ENCODE peak calls at places on chromosome 6, in seven cellular contexts. I, T, R, V, D, U and P are unnamed samples.

GRCh38 chr6:92159046-92159445 is 1260.3 kb downstream of the EPHA7 start:
- DNase-seq in I (no peak), T (no peak), R (no peak), V (no peak), D (no peak), U (no peak), P (no peak)

GRCh38 chr6:71134929-71135642 is 153.5 kb upstream of the OGFRL1 start:
- DNase-seq in I (no peak), T (no peak), R (no peak), V (no peak), D (no peak), U (no peak), P (no peak)

GRCh38 chr6:33375143-33375649 is 16.4 kb upstream of the KIFC1 start:
- DNase-seq in I (peak), T (no peak), R (no peak), V (no peak), D (no peak), U (no peak), P (no peak)

GRCh38 chr6:44078795-44079671 is 48.2 kb downstream of the MRPL14 start:
- DNase-seq in I (peak), T (peak), R (peak), V (no peak), D (peak), U (peak), P (no peak)

GRCh38 chr6:151869345-151869744 is 61.9 kb downstream of the ESR1 start:
- DNase-seq in I (no peak), T (no peak), R (no peak), V (no peak), D (no peak), U (no peak), P (no peak)

GRCh38 chr6:91708534-91708933 is 1121.7 kb upstream of the MAP3K7 start:
- DNase-seq in I (no peak), T (no peak), R (no peak), V (no peak), D (no peak), U (no peak), P (no peak)

GRCh38 chr6:129621252-129621651 is 88.7 kb downstream of the ARHGAP18 start:
- DNase-seq in I (no peak), T (peak), R (peak), V (no peak), D (peak), U (peak), P (no peak)

GRCh38 chr6:125229080-125229479 is 72.7 kb downstream of the HDDC2 start:
- DNase-seq in I (no peak), T (no peak), R (no peak), V (no peak), D (no peak), U (no peak), P (no peak)

GRCh38 chr6:113903666-113904330 is 46.7 kb downstream of the MARCKS start:
- DNase-seq in I (peak), T (no peak), R (peak), V (no peak), D (no peak), U (no peak), P (no peak)

GRCh38 chr6:151452750-151453427 is 963 bp upstream of the RMND1 start:
- DNase-seq in I (peak), T (no peak), R (no peak), V (no peak), D (no peak), U (no peak), P (no peak)

GRCh38 chr6:122798099-122798641 is 9.1 kb downstream of the SMPDL3A start:
- DNase-seq in I (no peak), T (peak), R (no peak), V (no peak), D (no peak), U (no peak), P (no peak)

GRCh38 chr6:63649847-63650265 is 14.3 kb downstream of the PHF3 start:
- DNase-seq in I (no peak), T (no peak), R (no peak), V (no peak), D (no peak), U (no peak), P (no peak)

GRCh38 chr6:153976921-153977693 is 61.9 kb upstream of the OPRM1 start:
- DNase-seq in I (no peak), T (peak), R (no peak), V (no peak), D (no peak), U (no peak), P (no peak)

GRCh38 chr6:149235130-149235561 is 82.4 kb upstream of the TAB2 start:
- DNase-seq in I (no peak), T (no peak), R (no peak), V (no peak), D (no peak), U (no peak), P (no peak)

GRCh38 chr6:74177496-74177895 is 481.5 kb downstream of the CD109 start:
- DNase-seq in I (no peak), T (no peak), R (no peak), V (no peak), D (no peak), U (no peak), P (no peak)

GRCh38 chr6:5846889-5847288 is 159.8 kb downstream of the NRN1 start:
- DNase-seq in I (no peak), T (peak), R (no peak), V (no peak), D (no peak), U (no peak), P (no peak)

GRCh38 chr6:109304284-109305015 is 77.8 kb downstream of the CD164 start:
- DNase-seq in I (no peak), T (peak), R (no peak), V (no peak), D (no peak), U (no peak), P (peak)

GRCh38 chr6:33419580-33420492 is at the start of gene SYNGAP1:
- DNase-seq in I (peak), T (peak), R (no peak), V (no peak), D (no peak), U (no peak), P (peak)